ENCODE peak calls at places on chromosome 5, in five cellular contexts. G is tibial nerve, K is heart right ventricle, F is BE2C, H is astrocyte. R is an unnamed sample. For H3K36me3, the result is how much of the 10 kb centered on the place peaks cover.

GRCh38 chr5:61351733-61352132 is 19.7 kb downstream of the ZSWIM6 start:
- DNase-seq in G (no peak), K (no peak), F (no peak), H (no peak), R (no peak)

GRCh38 chr5:170132642-170133448 is 27.1 kb downstream of the FOXI1 start:
- DNase-seq in G (no peak), K (no peak), F (no peak), H (peak), R (peak)

GRCh38 chr5:142391031-142391872 is 66.4 kb upstream of the SPRY4 start:
- DNase-seq in G (no peak), K (no peak), F (peak), H (no peak), R (no peak)

GRCh38 chr5:106241409-106241808 is 1429.3 kb downstream of the EFNA5 start:
- DNase-seq in G (no peak), K (no peak), F (no peak), H (peak), R (peak)

GRCh38 chr5:120540097-120540496 is 76.0 kb downstream of the PRR16 start:
- DNase-seq in G (no peak), K (no peak), F (no peak), H (no peak), R (no peak)

GRCh38 chr5:4089087-4089486 is 493.5 kb downstream of the IRX1 start:
- DNase-seq in G (no peak), K (no peak), F (no peak), H (peak), R (no peak)

GRCh38 chr5:123098767-123099513 is 9.9 kb downstream of the PRDM6 start:
- DNase-seq in G (peak), K (no peak), F (no peak), H (no peak), R (peak)

GRCh38 chr5:61768692-61769281 is 436.7 kb downstream of the ZSWIM6 start:
- DNase-seq in G (no peak), K (no peak), F (peak), H (no peak), R (peak)

GRCh38 chr5:172788771-172789686 is 18.0 kb upstream of the DUSP1 start:
- DNase-seq in G (peak), K (peak), F (no peak), H (no peak), R (no peak)

GRCh38 chr5:146533260-146533857 is 17.4 kb upstream of the GPR151 start:
- DNase-seq in G (peak), K (peak), F (peak), H (peak), R (peak)

GRCh38 chr5:151038801-151039238 is 18.4 kb downstream of the GPX3 start:
- DNase-seq in G (no peak), K (no peak), F (no peak), H (no peak), R (peak)

GRCh38 chr5:164052536-164053090 is 547.2 kb downstream of the MAT2B start:
- DNase-seq in G (no peak), K (no peak), F (no peak), H (peak), R (no peak)

GRCh38 chr5:52943285-52943684 is 45.9 kb upstream of the ITGA2 start:
- DNase-seq in G (no peak), K (no peak), F (no peak), H (no peak), R (peak)

GRCh38 chr5:146344155-146345118 is 5.8 kb downstream of the POU4F3 start:
- DNase-seq in G (no peak), K (no peak), F (no peak), H (no peak), R (no peak)

GRCh38 chr5:74538206-74538661 is 102.3 kb downstream of the ENC1 start:
- DNase-seq in G (peak), K (peak), F (no peak), H (no peak), R (peak)

GRCh38 chr5:81750308-81751008 is 439 bp downstream of the SSBP2 start:
- DNase-seq in G (no peak), K (no peak), F (peak), H (no peak), R (no peak)

GRCh38 chr5:81233080-81233634 is at the start of gene CKMT2:
- DNase-seq in G (peak), K (peak), F (no peak), H (peak), R (no peak)

GRCh38 chr5:115798252-115798651 is 18.2 kb downstream of the CDO1 start:
- DNase-seq in G (peak), K (no peak), F (no peak), H (no peak), R (no peak)

GRCh38 chr5:146047396-146047795 is 58.0 kb downstream of the PLAC8L1 start:
- DNase-seq in G (no peak), K (no peak), F (no peak), H (no peak), R (no peak)

GRCh38 chr5:92505145-92505544 is 1075.9 kb downstream of the NR2F1-AS1 start:
- DNase-seq in G (no peak), K (no peak), F (no peak), H (peak), R (peak)

GRCh38 chr5:134420326-134420725 is 8.6 kb upstream of the CDKN2AIPNL start:
- DNase-seq in G (no peak), K (no peak), F (no peak), H (peak), R (peak)

GRCh38 chr5:66565878-66566277 is 30.3 kb upstream of the MAST4 start:
- DNase-seq in G (no peak), K (no peak), F (no peak), H (no peak), R (peak)

DNA sequence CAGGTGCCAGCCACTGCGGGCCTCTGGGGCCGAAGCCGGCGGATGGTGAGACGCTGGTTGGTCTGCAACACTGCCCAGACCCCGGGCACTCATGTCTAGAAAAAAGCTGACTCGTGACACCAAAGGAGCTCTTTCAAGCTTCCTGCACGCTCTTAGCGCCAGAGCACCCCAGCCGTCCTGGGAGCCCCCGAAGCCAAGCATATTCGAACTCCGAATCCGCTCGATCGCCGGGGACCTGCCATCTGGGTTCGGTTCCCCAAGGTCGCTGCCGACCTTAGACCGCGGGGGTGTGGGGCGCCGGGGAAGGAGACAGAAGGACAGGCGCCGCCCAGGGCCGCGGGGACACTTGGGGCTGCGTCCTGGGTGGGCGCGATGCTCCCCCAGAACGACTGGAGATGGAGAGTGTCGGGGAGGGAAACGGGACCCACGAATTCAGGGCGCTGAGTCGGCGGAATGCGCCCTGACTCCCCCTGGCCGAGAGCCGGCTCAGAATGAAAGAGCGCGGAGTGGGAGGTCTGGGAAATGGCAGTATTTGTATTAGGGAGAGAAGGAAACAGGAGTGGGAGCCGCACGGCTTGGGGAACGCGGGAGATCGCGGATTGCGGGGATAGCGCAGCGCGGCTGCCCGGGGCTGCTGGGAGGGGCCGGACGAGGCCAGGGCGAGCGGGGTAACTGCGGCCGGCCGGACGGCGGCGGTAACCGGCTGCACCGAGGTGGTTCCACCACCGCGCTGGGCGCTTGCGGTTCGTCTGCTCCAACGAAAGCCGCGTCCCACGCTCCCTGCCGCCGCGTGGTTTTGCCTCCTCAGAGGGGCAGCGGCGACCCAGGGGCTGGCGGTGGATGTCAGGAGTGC is 20.1 kb upstream of the MARCHF6 start:
- DNase-seq in G (no peak), K (no peak), F (no peak), H (no peak), R (no peak)
- TF ChIP-seq CTCF in G (peak), K (peak), F (no peak), H (no peak), R (peak)

DNA sequence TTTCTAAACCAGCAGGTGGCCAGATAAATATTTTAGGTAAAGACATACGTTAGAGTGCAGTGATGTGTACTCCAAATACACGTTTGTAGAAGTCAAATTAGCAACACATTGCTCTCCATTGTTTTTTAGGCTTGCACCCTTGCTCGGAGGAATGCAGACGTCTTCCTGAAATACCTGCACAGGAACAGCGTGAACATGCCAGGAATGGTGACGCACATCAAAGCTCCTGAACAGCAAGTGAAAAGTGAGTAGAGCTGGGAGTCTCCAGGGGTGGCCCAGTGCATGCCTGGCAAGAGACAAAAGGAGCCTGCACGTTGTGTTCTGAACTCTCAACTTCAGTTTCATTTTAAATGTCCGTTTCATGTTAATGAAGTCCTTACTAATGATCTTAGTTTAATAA is 207.5 kb upstream of the OTULINL start:
- DNase-seq in G (no peak), K (no peak), F (no peak), H (no peak), R (peak)
- H3K36me3 ChIP-seq in G (under half), K (under half), F (half or more), H (half or more), R (under half)

GRCh38 chr5:51384281-51384840 is 1.1 kb downstream of the ISL1 start:
- DNase-seq in G (no peak), K (no peak), F (no peak), H (no peak), R (no peak)

GRCh38 chr5:51383494-51384081 is 340 bp downstream of the ISL1 start:
- DNase-seq in G (no peak), K (no peak), F (peak), H (no peak), R (peak)

GRCh38 chr5:51381801-51382507 is 1.3 kb upstream of the ISL1 start:
- DNase-seq in G (no peak), K (no peak), F (peak), H (no peak), R (no peak)

GRCh38 chr5:51382508-51382758 is 815 bp upstream of the ISL1 start:
- DNase-seq in G (no peak), K (no peak), F (no peak), H (no peak), R (no peak)

GRCh38 chr5:51382759-51383493 is at the start of gene ISL1:
- DNase-seq in G (peak), K (no peak), F (peak), H (peak), R (peak)
- H3K4me3 ChIP-seq in G (peak), K (peak), F (peak), H (peak), R (peak)

DNA sequence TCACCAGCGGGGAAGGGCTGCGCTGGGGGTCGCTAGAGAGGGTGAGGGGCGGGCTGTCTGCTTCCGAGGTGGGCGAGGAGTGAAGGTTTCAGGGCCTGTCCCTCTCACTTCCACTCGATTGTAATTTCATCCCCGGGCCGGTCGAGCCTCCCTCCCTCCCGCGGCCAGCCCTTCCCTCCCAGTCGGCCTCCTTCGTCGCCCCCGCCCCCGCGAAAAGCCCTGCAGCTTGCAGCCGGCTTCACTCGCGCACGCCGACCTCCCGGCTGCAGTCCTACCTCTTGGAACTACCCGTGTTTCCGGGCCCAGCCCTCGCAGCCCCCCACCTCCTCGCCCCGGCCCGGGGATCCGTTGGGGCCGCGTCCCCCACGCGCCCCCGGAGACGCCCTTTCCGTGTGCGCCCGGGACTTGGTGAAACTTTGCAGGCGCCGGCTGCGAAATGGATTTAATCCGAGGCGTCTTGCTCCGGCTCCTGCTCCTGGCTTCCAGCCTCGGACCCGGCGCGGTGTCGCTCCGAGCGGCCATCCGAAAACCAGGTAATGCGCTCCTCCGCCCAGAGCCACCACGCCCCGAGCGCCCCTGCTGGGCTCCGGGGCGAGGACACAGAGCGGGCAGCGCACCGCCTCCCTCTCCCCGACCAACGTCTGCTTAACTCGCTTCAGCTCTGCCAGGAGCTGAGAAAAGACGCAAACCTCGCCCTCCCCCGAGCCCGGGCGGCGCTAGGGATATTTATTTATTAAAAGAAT is at the start of gene EGFLAM:
- DNase-seq in G (no peak), K (peak), F (peak), H (no peak), R (no peak)
- TF ChIP-seq CTCF in G (no peak), K (peak), F (peak), H (no peak), R (peak)

DNA sequence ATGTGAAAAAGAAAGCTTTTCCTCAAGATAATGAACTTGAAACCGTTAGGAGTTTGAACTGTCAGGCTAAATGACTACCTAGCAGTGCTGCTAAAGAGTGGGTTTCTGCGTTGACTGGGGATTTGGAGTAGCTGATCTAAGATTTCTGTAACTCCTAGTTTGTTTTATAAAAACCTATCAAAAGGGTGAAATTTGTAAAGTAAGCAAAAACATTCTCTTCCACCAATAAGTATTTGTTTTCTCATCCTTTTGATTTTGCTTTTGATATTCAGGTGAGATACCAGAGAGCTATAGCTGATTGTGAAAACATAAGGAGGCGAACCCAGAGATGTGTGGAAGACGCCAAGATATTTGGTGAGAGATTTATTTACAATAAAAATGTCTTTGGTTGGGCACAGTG is 4.1 kb downstream of the GRPEL2 start:
- DNase-seq in G (no peak), K (no peak), F (no peak), H (no peak), R (no peak)
- H3K36me3 ChIP-seq in G (under half), K (under half), F (half or more), H (half or more), R (under half)

GRCh38 chr5:43601454-43602260 is 1.3 kb upstream of the NNT start:
- DNase-seq in G (no peak), K (peak), F (no peak), H (peak), R (peak)

GRCh38 chr5:43603535-43604363 is 769 bp downstream of the NNT start:
- DNase-seq in G (peak), K (peak), F (peak), H (peak), R (no peak)

GRCh38 chr5:43602456-43602817 is 543 bp upstream of the NNT start:
- DNase-seq in G (peak), K (peak), F (peak), H (peak), R (peak)

GRCh38 chr5:43604699-43605098 is 1.7 kb downstream of the NNT start:
- DNase-seq in G (no peak), K (no peak), F (no peak), H (no peak), R (no peak)

DNA sequence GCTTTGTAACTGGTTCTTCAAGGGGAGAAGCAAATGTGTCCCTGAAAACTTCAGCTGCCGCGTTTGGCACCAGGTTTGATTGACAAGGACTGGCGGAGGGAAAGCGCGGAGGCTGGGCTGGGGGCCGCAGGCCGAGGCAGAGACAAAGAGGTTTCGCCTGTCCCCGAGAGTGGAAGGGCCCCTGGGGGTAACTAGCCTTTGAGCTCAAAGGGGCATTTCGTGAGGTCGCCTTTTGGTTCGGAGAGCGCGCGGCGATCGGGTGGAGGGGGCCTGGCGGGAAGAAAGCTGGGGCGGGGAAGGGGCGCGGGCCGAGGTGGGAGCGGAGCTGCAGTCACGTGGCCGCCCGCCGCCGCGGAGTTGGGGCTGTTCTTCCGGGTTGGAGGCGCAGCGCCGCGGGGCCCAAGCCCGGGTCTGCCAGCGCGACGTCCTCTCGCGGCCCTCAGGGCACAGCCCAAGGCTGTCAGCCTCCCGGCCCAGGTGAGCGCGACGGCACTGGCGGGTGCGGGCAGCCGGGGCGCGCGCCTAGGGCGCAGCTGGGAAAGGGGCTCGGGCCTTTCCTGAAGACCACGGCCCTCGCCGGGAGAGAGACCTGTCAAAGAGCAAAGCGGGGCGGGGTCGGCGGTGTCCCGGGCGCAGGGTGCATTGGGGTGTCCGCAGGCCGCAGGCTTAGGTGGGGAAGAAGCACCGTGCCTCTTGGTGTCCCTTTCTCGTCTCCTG is at the start of gene NNT:
- DNase-seq in G (peak), K (peak), F (peak), H (peak), R (no peak)
- H3K4me3 ChIP-seq in G (peak), K (peak), F (peak), H (peak), R (peak)

DNA sequence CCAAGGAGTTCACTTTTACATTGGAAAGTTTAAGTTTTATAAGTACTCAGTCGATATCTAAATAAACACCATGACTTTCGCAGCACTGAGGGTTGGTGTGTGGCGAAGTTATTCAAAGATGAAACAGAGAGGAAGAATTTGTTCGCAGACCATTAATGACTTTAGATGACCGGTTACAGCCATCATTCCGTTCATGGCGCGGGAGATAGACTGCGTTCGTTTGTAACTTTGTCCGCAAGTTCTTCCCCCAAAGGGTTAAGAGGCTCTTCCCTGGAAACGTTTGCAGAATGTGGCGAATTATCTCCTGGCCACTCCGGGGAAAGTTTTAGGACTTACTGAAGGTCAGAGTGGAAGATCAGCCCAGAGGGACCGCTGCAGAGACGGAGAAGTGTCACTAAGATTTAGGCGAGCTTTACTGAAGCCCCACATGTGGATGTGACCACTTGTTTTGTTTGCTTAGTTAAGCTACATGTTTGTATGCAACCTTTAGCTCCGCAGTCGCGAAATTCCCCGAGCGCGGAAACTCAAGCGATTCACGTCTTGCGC is 2.2 kb upstream of the FOXD1 start:
- DNase-seq in G (no peak), K (no peak), F (no peak), H (no peak), R (no peak)
- TF ChIP-seq CTCF in G (no peak), K (no peak), F (no peak), H (no peak), R (no peak)

GRCh38 chr5:149514512-149514911 is 36.7 kb downstream of the CSNK1A1 start:
- DNase-seq in G (no peak), K (no peak), F (no peak), H (no peak), R (no peak)

GRCh38 chr5:149504649-149505048 is 46.6 kb downstream of the CSNK1A1 start:
- DNase-seq in G (no peak), K (no peak), F (no peak), H (no peak), R (no peak)

DNA sequence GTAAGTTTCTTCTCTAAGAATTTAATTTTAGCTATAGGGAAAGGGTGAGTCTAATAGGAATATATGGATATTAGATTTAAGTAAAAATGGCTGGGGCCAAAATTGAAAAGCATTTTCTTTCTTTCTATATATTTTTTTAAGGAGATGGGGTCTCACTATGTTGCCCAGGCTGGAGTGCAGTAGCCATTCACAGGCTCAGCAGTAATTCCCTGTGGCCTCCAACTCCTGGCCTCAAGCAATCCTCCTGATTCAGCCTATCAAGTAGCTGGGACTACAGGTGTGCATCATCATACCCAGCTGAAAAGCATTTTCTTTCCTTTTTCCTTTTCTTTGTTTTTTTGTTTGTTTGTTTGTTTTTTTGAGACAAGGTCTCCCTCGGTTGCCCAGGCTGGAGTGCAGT is 41.1 kb downstream of the CSNK1A1 start:
- DNase-seq in G (no peak), K (no peak), F (no peak), H (no peak), R (no peak)
- H3K36me3 ChIP-seq in G (under half), K (under half), F (half or more), H (half or more), R (under half)

GRCh38 chr5:112737472-112738179 is at the start of gene APC:
- DNase-seq in G (peak), K (peak), F (peak), H (peak), R (peak)
- H3K4me3 ChIP-seq in G (peak), K (peak), F (peak), H (peak), R (peak)

GRCh38 chr5:168992687-168993086 is 308.3 kb downstream of the SLIT3 start:
- DNase-seq in G (no peak), K (no peak), F (peak), H (no peak), R (no peak)
- TF ChIP-seq CTCF in G (peak), K (no peak), F (peak), H (peak), R (peak)